ENCODE peak calls at places on chromosomes 7 and 10, in five cellular contexts. R, B, P, N and W are unnamed samples.

GRCh38 chr7:44284216-44284615 is 41.2 kb downstream of the CAMK2B start:
- DNase-seq in R (no peak), B (no peak), P (no peak), N (no peak), W (peak)

GRCh38 chr10:76719021-76719420 is 918.6 kb downstream of the KCNMA1 start:
- DNase-seq in R (no peak), B (no peak), P (no peak), N (no peak), W (no peak)

GRCh38 chr7:9900339-9900738 is 1073.3 kb upstream of the PHF14 start:
- DNase-seq in R (no peak), B (no peak), P (no peak), N (no peak), W (no peak)

GRCh38 chr10:21807162-21807561 is 196.4 kb downstream of the DNAJC1 start:
- DNase-seq in R (peak), B (no peak), P (no peak), N (peak), W (peak)

GRCh38 chr7:80722596-80723141 is 84.2 kb downstream of the CD36 start:
- DNase-seq in R (peak), B (no peak), P (peak), N (no peak), W (no peak)

GRCh38 chr7:114212753-114213439 is 201.7 kb upstream of the FOXP2 start:
- DNase-seq in R (no peak), B (no peak), P (no peak), N (no peak), W (no peak)

GRCh38 chr7:80614911-80615310 is 23.5 kb upstream of the CD36 start:
- DNase-seq in R (no peak), B (no peak), P (no peak), N (no peak), W (no peak)

GRCh38 chr7:158741294-158741666 is 36.7 kb upstream of the NCAPG2 start:
- DNase-seq in R (no peak), B (no peak), P (no peak), N (no peak), W (no peak)

GRCh38 chr10:104202231-104202630 is 29.9 kb downstream of the CFAP43 start:
- DNase-seq in R (no peak), B (no peak), P (no peak), N (no peak), W (no peak)

GRCh38 chr7:138663741-138664710 is 37.1 kb downstream of the SVOPL start:
- DNase-seq in R (no peak), B (no peak), P (no peak), N (no peak), W (peak)

GRCh38 chr10:26479766-26480492 is 41.8 kb downstream of the APBB1IP start:
- DNase-seq in R (no peak), B (no peak), P (no peak), N (no peak), W (no peak)

GRCh38 chr10:70533189-70533558 is 54.6 kb downstream of the PALD1 start:
- DNase-seq in R (no peak), B (no peak), P (no peak), N (no peak), W (no peak)

GRCh38 chr7:150738092-150739044 is 1.1 kb downstream of the GIMAP5 start:
- DNase-seq in R (no peak), B (no peak), P (no peak), N (no peak), W (no peak)

GRCh38 chr7:436367-437128 is 83.1 kb downstream of the PDGFA start:
- DNase-seq in R (no peak), B (no peak), P (no peak), N (no peak), W (no peak)
- TF ChIP-seq CTCF in R (no peak), B (no peak), P (no peak), N (no peak), W (no peak)

GRCh38 chr7:12391922-12392615 is 11.6 kb downstream of the VWDE start:
- DNase-seq in R (no peak), B (no peak), P (no peak), N (no peak), W (no peak)
- TF ChIP-seq ATF2 in R (no peak), B (no peak), P (no peak), N (no peak), W (no peak)

GRCh38 chr7:46695045-46695708 is 774.1 kb upstream of the IGFBP3 start:
- DNase-seq in R (no peak), B (no peak), P (peak), N (no peak), W (no peak)
- TF ChIP-seq CTCF in R (no peak), B (no peak), P (no peak), N (no peak), W (no peak)

DNA sequence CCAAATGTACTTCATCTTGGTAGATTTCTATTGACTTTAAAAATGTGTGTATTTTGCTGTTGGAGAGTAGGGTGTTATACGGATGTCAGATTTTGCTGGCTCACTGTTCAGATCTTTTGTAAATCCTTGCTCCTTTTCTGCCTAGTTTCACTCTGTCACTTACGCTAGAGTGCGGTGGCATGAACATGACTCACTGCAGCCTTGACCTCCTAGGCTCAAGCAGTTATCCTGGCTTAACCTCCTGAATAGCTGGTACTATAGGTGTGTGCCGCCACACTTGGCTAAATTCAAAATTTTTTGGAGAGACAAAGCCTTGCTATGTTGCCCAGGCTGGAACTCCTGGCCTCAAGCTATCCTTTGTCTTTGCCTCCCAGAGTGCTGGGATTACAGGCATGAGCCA is 29.4 kb downstream of the BMS1 start:
- DNase-seq in R (no peak), B (no peak), P (no peak), N (no peak), W (no peak)
- TF ChIP-seq ATF2 in R (no peak), B (no peak), P (no peak), N (no peak), W (no peak)

GRCh38 chr7:7595451-7595850 is 28.8 kb downstream of the MIOS start:
- DNase-seq in R (no peak), B (no peak), P (peak), N (peak), W (no peak)
- TF ChIP-seq CTCF in R (no peak), B (no peak), P (peak), N (peak), W (no peak)

GRCh38 chr10:12549297-12549696 is 199.9 kb downstream of the CAMK1D start:
- DNase-seq in R (no peak), B (no peak), P (no peak), N (no peak), W (no peak)

GRCh38 chr10:12550994-12551393 is 201.6 kb downstream of the CAMK1D start:
- DNase-seq in R (no peak), B (no peak), P (no peak), N (no peak), W (no peak)

GRCh38 chr10:12543589-12543988 is 194.2 kb downstream of the CAMK1D start:
- DNase-seq in R (no peak), B (no peak), P (no peak), N (no peak), W (no peak)

GRCh38 chr10:12542271-12542670 is 192.9 kb downstream of the CAMK1D start:
- DNase-seq in R (no peak), B (no peak), P (no peak), N (no peak), W (no peak)

DNA sequence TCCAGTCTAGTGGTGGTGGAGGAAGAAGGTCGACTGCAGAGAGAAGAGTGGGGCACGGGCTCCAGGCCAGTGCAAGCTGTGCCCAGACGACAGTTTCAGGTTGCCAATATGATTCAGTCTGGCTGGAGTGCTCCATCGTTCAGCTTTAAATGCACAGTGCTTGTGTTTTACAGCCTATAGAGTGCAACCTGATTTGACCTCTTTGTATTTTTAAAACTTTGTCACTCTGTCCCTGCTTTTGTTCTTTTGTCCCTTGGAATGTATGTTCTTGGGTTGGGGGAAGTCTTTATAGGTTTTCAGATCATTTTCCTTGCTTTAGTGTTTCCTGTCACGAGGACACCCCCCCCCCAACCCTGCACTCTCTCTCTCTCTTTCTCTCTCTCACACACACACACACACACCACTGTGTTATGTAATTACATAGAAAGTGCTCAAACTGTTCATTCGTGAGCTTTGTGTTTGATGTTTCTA is 198.0 kb downstream of the CAMK1D start:
- DNase-seq in R (no peak), B (no peak), P (no peak), N (no peak), W (no peak)
- TF ChIP-seq ATF2 in R (no peak), B (no peak), P (no peak), N (no peak), W (no peak)